ENCODE peak calls at places on chromosomes 11 and 22, in five cellular contexts. A is foreskin keratinocyte; U is CD8-positive, alpha-beta memory T cell; B is pancreas; J is CD4-positive, CD25-positive, alpha-beta regulatory T cell. M is an unnamed sample. For H3K4me1, the result is how much of the 10 kb centered on the place peaks cover.

GRCh38 chr11:131653244-131653643 is 282.8 kb downstream of the NTM start:
- DNase-seq in B (no peak), A (no peak), U (no peak), J (no peak), M (no peak)

GRCh38 chr11:101759771-101760450 is 154.9 kb upstream of the CEP126 start:
- DNase-seq in A (no peak), B (no peak), J (no peak), U (no peak), M (no peak)

GRCh38 chr11:11996321-11997174 is 11.9 kb downstream of the DKK3 start:
- DNase-seq in A (peak), J (no peak), B (no peak), U (no peak), M (no peak)

GRCh38 chr11:6693342-6694228 is 10.4 kb upstream of the MRPL17 start:
- DNase-seq in J (peak), B (no peak), A (peak), U (peak), M (no peak)

GRCh38 chr11:102196816-102197215 is 86.6 kb downstream of the YAP1 start:
- DNase-seq in U (no peak), B (no peak), J (no peak), A (no peak), M (no peak)

GRCh38 chr11:75063732-75064314 is 32.9 kb downstream of the OR2AT4 start:
- DNase-seq in A (no peak), B (no peak), J (no peak), U (no peak), M (no peak)

GRCh38 chr22:27311666-27312566 is 489.6 kb downstream of the MN1 start:
- DNase-seq in U (no peak), A (no peak), J (no peak), B (no peak), M (no peak)

GRCh38 chr11:18329196-18329870 is 7.0 kb downstream of the GTF2H1 start:
- DNase-seq in U (no peak), J (no peak), B (no peak), A (no peak), M (no peak)

GRCh38 chr11:96061730-96062524 is 138.0 kb upstream of the MTMR2 start:
- DNase-seq in J (no peak), A (peak), B (no peak), U (no peak), M (no peak)

GRCh38 chr11:115363921-115364320 is 140.3 kb downstream of the CADM1 start:
- DNase-seq in A (no peak), U (no peak), B (no peak), J (no peak), M (no peak)

GRCh38 chr11:1101318-1102089 is 26.8 kb downstream of the MUC2 start:
- DNase-seq in J (no peak), B (no peak), A (no peak), U (no peak), M (peak)

GRCh38 chr22:45925811-45926351 is 51.1 kb downstream of the WNT7B start:
- DNase-seq in U (no peak), A (no peak), J (no peak), B (no peak), M (no peak)

GRCh38 chr11:69662021-69662698 is 13.0 kb downstream of the LTO1 start:
- DNase-seq in U (no peak), B (no peak), A (no peak), J (no peak), M (peak)

GRCh38 chr11:118619444-118620205 is 12.2 kb downstream of the PHLDB1 start:
- DNase-seq in J (no peak), U (no peak), B (no peak), A (peak), M (peak)
- H3K4me1 ChIP-seq in J (under half), U (under half), B (under half), A (under half), M (half or more)

DNA sequence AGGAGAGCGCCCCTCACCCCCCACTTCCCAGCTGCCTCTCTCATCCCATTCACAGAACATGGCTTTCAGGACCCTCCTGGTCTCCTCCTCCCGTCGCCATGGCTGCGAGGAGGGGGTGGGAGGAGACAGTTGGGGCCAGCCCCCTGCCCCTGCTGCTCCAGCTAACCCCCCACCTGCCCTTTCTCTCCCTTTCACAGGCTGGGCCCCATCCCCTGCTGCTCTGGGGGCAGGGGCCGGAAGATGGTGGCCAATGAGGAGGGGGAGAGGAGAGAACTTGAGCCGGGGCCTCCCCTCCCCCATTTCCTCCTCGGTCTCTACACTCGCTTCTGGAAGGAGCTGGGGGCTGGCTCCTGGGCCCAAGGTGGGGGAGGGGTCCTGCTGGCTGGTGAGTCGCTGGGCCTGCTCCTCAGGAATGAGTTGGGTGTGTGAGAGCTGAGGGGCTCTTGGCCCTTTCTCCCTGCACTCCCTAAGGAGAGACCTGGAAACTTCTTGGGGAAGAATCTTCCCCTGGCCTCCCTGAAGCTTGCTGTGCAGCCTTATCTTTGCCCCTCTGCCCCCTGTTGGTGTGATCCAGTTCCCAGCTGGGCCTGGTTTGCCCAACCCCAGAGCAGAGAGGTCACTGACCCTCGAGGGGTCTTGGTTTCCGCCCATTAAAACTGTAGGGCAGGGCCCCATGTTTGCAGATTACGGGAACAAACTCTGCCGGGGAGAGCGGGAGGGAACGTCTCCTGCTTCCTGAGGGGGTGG is 10.2 kb downstream of the YPEL4 start:
- DNase-seq in A (no peak), B (no peak), U (no peak), J (no peak), M (no peak)
- H3K4me1 ChIP-seq in A (under half), B (under half), U (under half), J (under half), M (under half)

DNA sequence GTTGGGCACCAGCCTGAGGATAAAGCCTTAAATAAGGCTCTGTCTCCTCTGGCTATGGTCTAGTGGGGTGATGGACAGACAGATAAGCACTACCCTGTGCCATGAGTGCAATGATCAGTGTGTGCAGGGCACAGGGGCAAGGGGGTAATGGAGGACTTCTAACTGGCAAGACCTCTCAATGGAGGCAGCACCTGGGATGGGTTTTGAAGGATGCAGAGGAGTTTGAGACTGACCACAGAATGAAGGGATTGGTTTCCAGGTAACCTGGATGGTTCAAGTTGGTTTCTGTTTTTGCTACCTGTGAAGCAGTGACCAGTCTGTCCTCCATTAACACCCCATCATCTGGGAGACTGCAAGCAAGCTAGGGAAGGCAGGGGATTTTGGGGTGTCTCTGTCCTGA is 27.8 kb upstream of the PICK1 start:
- DNase-seq in B (no peak), U (no peak), J (no peak), A (no peak), M (no peak)
- H3K4me1 ChIP-seq in B (under half), U (under half), J (under half), A (under half), M (under half)

GRCh38 chr11:129251067-129251466 is 58.9 kb upstream of the ARHGAP32 start:
- DNase-seq in A (no peak), U (no peak), J (no peak), B (no peak), M (no peak)
- H3K4me1 ChIP-seq in A (under half), U (under half), J (under half), B (under half), M (under half)

DNA sequence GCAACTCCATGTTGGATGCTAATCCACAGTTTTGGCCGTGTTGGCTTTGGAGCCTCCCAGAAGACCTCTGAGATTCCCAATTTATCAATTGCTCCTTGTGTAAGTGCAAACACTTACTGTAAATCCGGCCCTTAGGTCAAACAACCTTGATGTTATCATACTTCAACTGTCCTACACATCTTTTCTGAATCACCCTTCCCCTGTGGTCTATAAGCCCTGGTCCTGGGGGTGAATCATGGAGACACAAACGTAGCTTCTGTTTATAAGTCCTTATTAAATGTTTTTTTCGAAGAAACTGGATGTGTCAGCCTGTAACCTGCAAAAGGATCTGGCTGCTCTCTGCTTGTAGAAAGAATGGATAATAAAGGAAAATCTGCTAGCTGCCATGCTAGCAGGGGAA is 1.7 kb upstream of the IL10RA start:
- DNase-seq in A (no peak), J (no peak), U (no peak), B (no peak), M (no peak)
- H3K4me1 ChIP-seq in A (under half), J (half or more), U (half or more), B (under half), M (under half)

GRCh38 chr11:4071828-4072421 is 22.7 kb upstream of the RRM1 start:
- DNase-seq in J (no peak), A (no peak), B (no peak), U (no peak), M (no peak)
- H3K4me1 ChIP-seq in J (under half), A (under half), B (under half), U (half or more), M (under half)

M was measured in upper lobe of right lung.